ENCODE peak calls at places on chromosome 2, in six cellular contexts. U is A549, R is endothelial cell of umbilical vein, S is K562, I is H1, Z is HepG2. W is an unnamed sample.

GRCh38 chr2:189982777-189983394 is 79.6 kb downstream of the MSTN start:
- DNase-seq in S (peak), R (peak), I (peak), U (peak), Z (peak), W (no peak)

GRCh38 chr2:70516596-70516995 is 37.0 kb downstream of the TGFA start:
- DNase-seq in R (no peak), Z (no peak), I (no peak), S (no peak), U (peak), W (no peak)

GRCh38 chr2:237434916-237435315 is 21.0 kb upstream of the COL6A3 start:
- DNase-seq in S (peak), R (no peak), U (no peak), Z (no peak), I (no peak), W (no peak)

GRCh38 chr2:74186038-74186437 is 7.4 kb upstream of the MOB1A start:
- DNase-seq in Z (no peak), U (no peak), S (peak), R (no peak), I (no peak), W (no peak)

GRCh38 chr2:30915485-30915884 is 108.2 kb upstream of the CAPN13 start:
- DNase-seq in S (no peak), U (peak), I (peak), R (no peak), Z (peak), W (peak)

GRCh38 chr2:241068136-241068941 is 33.7 kb downstream of the MTERF4 start:
- DNase-seq in S (no peak), R (no peak), Z (no peak), I (no peak), U (no peak), W (no peak)

GRCh38 chr2:134718095-134718955 is 475 bp downstream of the TMEM163 start:
- DNase-seq in R (peak), S (no peak), U (no peak), I (peak), Z (no peak), W (peak)

GRCh38 chr2:3611136-3611535 is 16.2 kb downstream of the COLEC11 start:
- DNase-seq in Z (no peak), U (no peak), R (no peak), S (no peak), I (no peak), W (no peak)

GRCh38 chr2:233857511-233858118 is 3.3 kb upstream of the HJURP start:
- DNase-seq in I (peak), S (peak), Z (no peak), R (peak), U (peak), W (peak)

GRCh38 chr2:198326431-198326830 is 522.0 kb downstream of the PLCL1 start:
- DNase-seq in U (no peak), R (no peak), S (no peak), I (no peak), Z (no peak), W (no peak)

GRCh38 chr2:238947920-238948710 is 100.2 kb downstream of the TWIST2 start:
- DNase-seq in I (peak), Z (peak), R (peak), U (peak), S (no peak), W (no peak)

GRCh38 chr2:109297566-109298205 is 168.7 kb downstream of the SH3RF3 start:
- DNase-seq in S (no peak), I (no peak), Z (no peak), U (no peak), R (no peak), W (no peak)

GRCh38 chr2:188196343-188197008 is 95.2 kb upstream of the GULP1 start:
- DNase-seq in I (no peak), S (no peak), R (no peak), U (no peak), Z (no peak), W (no peak)

GRCh38 chr2:203455209-203455608 is 79.9 kb downstream of the RAPH1 start:
- DNase-seq in U (no peak), I (no peak), S (no peak), R (no peak), Z (no peak), W (no peak)

GRCh38 chr2:225090746-225091145 is 48.5 kb upstream of the DOCK10 start:
- DNase-seq in Z (no peak), R (no peak), I (no peak), S (no peak), U (peak), W (no peak)

GRCh38 chr2:32864337-32864736 is 82.4 kb upstream of the LTBP1 start:
- DNase-seq in Z (no peak), U (peak), I (no peak), R (no peak), S (no peak), W (no peak)

GRCh38 chr2:128016620-128017019 is 11.2 kb downstream of the SAP130 start:
- DNase-seq in U (no peak), Z (no peak), R (no peak), S (no peak), I (no peak), W (no peak)

GRCh38 chr2:8465560-8465959 is 216.3 kb upstream of the ID2 start:
- DNase-seq in Z (no peak), U (no peak), I (no peak), S (no peak), R (no peak), W (no peak)

GRCh38 chr2:156719036-156719435 is 282.9 kb downstream of the GPD2 start:
- DNase-seq in Z (no peak), R (no peak), U (no peak), S (no peak), I (no peak), W (no peak)

GRCh38 chr2:140183056-140183765 is 1403.0 kb upstream of the NXPH2 start:
- DNase-seq in S (no peak), U (no peak), R (no peak), I (no peak), Z (no peak), W (no peak)

GRCh38 chr2:232876071-232876977 is 6.3 kb downstream of the SNORC start:
- DNase-seq in U (peak), Z (no peak), S (no peak), I (peak), R (no peak), W (peak)

GRCh38 chr2:234392230-234392629 is 104.7 kb downstream of the ARL4C start:
- DNase-seq in U (no peak), Z (no peak), I (no peak), S (no peak), R (no peak), W (no peak)

GRCh38 chr2:222989431-222989830 is 62.6 kb upstream of the KCNE4 start:
- DNase-seq in I (no peak), Z (no peak), U (no peak), S (no peak), R (no peak), W (no peak)

GRCh38 chr2:139825726-139826125 is 1045.5 kb upstream of the NXPH2 start:
- DNase-seq in I (no peak), U (no peak), S (no peak), Z (no peak), R (no peak), W (no peak)

GRCh38 chr2:38163006-38163405 is 87.1 kb upstream of the CYP1B1 start:
- DNase-seq in S (no peak), I (no peak), Z (no peak), U (peak), R (no peak), W (no peak)

GRCh38 chr2:43230481-43230880 is 4.1 kb upstream of the ZFP36L2 start:
- DNase-seq in I (no peak), U (no peak), S (no peak), R (no peak), Z (no peak), W (peak)

GRCh38 chr2:149737882-149738281 is 150.3 kb upstream of the MMADHC start:
- DNase-seq in R (no peak), I (no peak), S (no peak), U (no peak), Z (no peak), W (no peak)

GRCh38 chr2:231568098-231568784 is 24.4 kb upstream of the TEX44 start:
- DNase-seq in Z (no peak), U (no peak), S (no peak), R (no peak), I (no peak), W (no peak)

GRCh38 chr2:43087413-43087812 is 139.0 kb downstream of the ZFP36L2 start:
- DNase-seq in U (no peak), R (no peak), S (no peak), Z (no peak), I (no peak), W (no peak)

GRCh38 chr2:232598293-232598692 is 35.1 kb upstream of the EFHD1 start:
- DNase-seq in Z (no peak), U (no peak), I (no peak), S (no peak), R (no peak), W (peak)

GRCh38 chr2:64492272-64492671 is 31.9 kb upstream of the AFTPH start:
- DNase-seq in U (no peak), S (no peak), I (no peak), Z (no peak), R (peak), W (no peak)

GRCh38 chr2:127085260-127085666 is 21.7 kb downstream of the BIN1 start:
- DNase-seq in S (no peak), I (no peak), R (no peak), Z (no peak), U (no peak), W (no peak)

DNA sequence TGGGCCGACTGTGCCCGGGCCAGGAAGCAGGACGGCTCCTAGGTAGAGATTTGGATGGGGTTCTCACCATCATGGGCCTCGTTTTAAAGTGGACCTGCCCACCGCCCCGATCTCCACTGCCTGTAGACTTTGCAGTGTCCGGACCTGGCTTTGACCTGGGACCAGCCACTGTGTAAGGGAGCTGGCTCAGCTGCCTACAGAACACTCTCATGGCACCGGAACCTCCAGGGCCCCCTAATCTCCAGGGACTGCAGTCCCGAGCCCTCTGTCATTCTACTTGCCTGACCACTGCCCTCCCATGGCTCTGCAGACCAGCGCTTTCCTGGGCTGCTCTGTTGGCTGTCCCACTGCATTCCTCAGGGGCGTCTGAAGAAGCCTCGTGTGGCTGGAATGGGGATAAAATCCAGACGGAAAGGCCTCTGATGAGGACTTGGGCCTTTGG is 120.8 kb downstream of the GLI2 start:
- DNase-seq in S (peak), I (no peak), R (no peak), U (peak), Z (no peak), W (peak)
- TF ChIP-seq CTCF in S (peak), I (peak), R (no peak), U (no peak), Z (no peak), W (no peak)

GRCh38 chr2:191187105-191187829 is 36.5 kb upstream of the STAT4 start:
- DNase-seq in U (no peak), I (no peak), S (no peak), R (no peak), Z (no peak), W (no peak)
- TF ChIP-seq JUN in U (no peak), I (no peak), S (no peak), R (no peak), Z (no peak), W (no peak)

GRCh38 chr2:229401126-229401865 is 130.2 kb upstream of the PID1 start:
- DNase-seq in U (no peak), R (no peak), S (no peak), I (no peak), Z (no peak), W (no peak)
- TF ChIP-seq CTCF in U (no peak), R (no peak), S (no peak), I (no peak), Z (no peak), W (no peak)

GRCh38 chr2:48435909-48436308 is 94.0 kb upstream of the STON1 start:
- DNase-seq in S (no peak), U (no peak), R (no peak), I (no peak), Z (no peak), W (no peak)
- TF ChIP-seq JUN in S (no peak), U (no peak), R (no peak), I (no peak), Z (no peak), W (no peak)

GRCh38 chr2:117470311-117471095 is 344.0 kb upstream of the DDX18 start:
- DNase-seq in I (peak), Z (peak), U (peak), S (peak), R (no peak), W (peak)
- TF ChIP-seq CTCF in I (peak), Z (peak), U (peak), S (peak), R (no peak), W (peak)

GRCh38 chr2:52036853-52037252 is 1004.9 kb upstream of the NRXN1 start:
- DNase-seq in S (no peak), U (no peak), Z (no peak), R (no peak), I (no peak), W (no peak)

GRCh38 chr2:52034706-52035105 is 1002.8 kb upstream of the NRXN1 start:
- DNase-seq in I (no peak), U (no peak), R (no peak), S (no peak), Z (no peak), W (no peak)

GRCh38 chr2:52036036-52036435 is 1004.1 kb upstream of the NRXN1 start:
- DNase-seq in R (no peak), Z (no peak), I (no peak), S (no peak), U (no peak), W (no peak)
- TF ChIP-seq JUN in R (no peak), Z (no peak), I (no peak), S (no peak), U (no peak), W (no peak)

W was measured in WTC11.